ENCODE peak calls at places on chromosomes 4 and X, in six cellular contexts. One of them, this sample, is unnamed.

GRCh38 chrX:44282753-44283152 is 60.7 kb downstream of the EFHC2 start:
- DNase-seq in endothelial cell: no peak
- DNase-seq in cardiac muscle cell: no peak
- DNase-seq in NCI-H748 treated with DMSO at 0.1 percent for 48 hours: no peak
- DNase-seq in T follicular helper cell: no peak
- DNase-seq in Right ventricle myocardium inferior: no peak
- DNase-seq in this sample: no peak

GRCh38 chr4:7539659-7540058 is 104.9 kb upstream of the PSAPL1 start:
- DNase-seq in endothelial cell: no peak
- DNase-seq in cardiac muscle cell: no peak
- DNase-seq in NCI-H748 treated with DMSO at 0.1 percent for 48 hours: no peak
- DNase-seq in T follicular helper cell: peak
- DNase-seq in Right ventricle myocardium inferior: no peak
- DNase-seq in this sample: peak

GRCh38 chr4:84496356-84497219 is 2.5 kb downstream of the NKX6-1 start:
- DNase-seq in endothelial cell: no peak
- DNase-seq in cardiac muscle cell: no peak
- DNase-seq in NCI-H748 treated with DMSO at 0.1 percent for 48 hours: no peak
- DNase-seq in T follicular helper cell: no peak
- DNase-seq in Right ventricle myocardium inferior: peak
- DNase-seq in this sample: peak

GRCh38 chr4:106238819-106239420 is 77.1 kb downstream of the TBCK start:
- DNase-seq in endothelial cell: peak
- DNase-seq in cardiac muscle cell: peak
- DNase-seq in NCI-H748 treated with DMSO at 0.1 percent for 48 hours: peak
- DNase-seq in T follicular helper cell: no peak
- DNase-seq in Right ventricle myocardium inferior: no peak
- DNase-seq in this sample: peak

GRCh38 chrX:129522184-129523059 is 868 bp downstream of the SMARCA1 start:
- DNase-seq in endothelial cell: peak
- DNase-seq in cardiac muscle cell: peak
- DNase-seq in NCI-H748 treated with DMSO at 0.1 percent for 48 hours: peak
- DNase-seq in T follicular helper cell: no peak
- DNase-seq in Right ventricle myocardium inferior: peak
- DNase-seq in this sample: peak

GRCh38 chr4:114318309-114318708 is 280.3 kb upstream of the UGT8 start:
- DNase-seq in endothelial cell: no peak
- DNase-seq in cardiac muscle cell: no peak
- DNase-seq in NCI-H748 treated with DMSO at 0.1 percent for 48 hours: no peak
- DNase-seq in T follicular helper cell: no peak
- DNase-seq in Right ventricle myocardium inferior: no peak
- DNase-seq in this sample: no peak

GRCh38 chrX:125308653-125309052 is 11.0 kb upstream of the TEX13C start:
- DNase-seq in endothelial cell: no peak
- DNase-seq in cardiac muscle cell: no peak
- DNase-seq in NCI-H748 treated with DMSO at 0.1 percent for 48 hours: no peak
- DNase-seq in T follicular helper cell: no peak
- DNase-seq in Right ventricle myocardium inferior: no peak
- DNase-seq in this sample: no peak

GRCh38 chr4:6943012-6943869 is 33.6 kb downstream of the TBC1D14 start:
- DNase-seq in endothelial cell: no peak
- DNase-seq in cardiac muscle cell: no peak
- DNase-seq in NCI-H748 treated with DMSO at 0.1 percent for 48 hours: no peak
- DNase-seq in T follicular helper cell: no peak
- DNase-seq in Right ventricle myocardium inferior: no peak
- DNase-seq in this sample: no peak

GRCh38 chr4:82780398-82781231 is 18.0 kb downstream of the SCD5 start:
- DNase-seq in endothelial cell: no peak
- DNase-seq in cardiac muscle cell: peak
- DNase-seq in NCI-H748 treated with DMSO at 0.1 percent for 48 hours: no peak
- DNase-seq in T follicular helper cell: no peak
- DNase-seq in Right ventricle myocardium inferior: peak
- DNase-seq in this sample: no peak

GRCh38 chr4:183816882-183817509 is 88.1 kb upstream of the STOX2 start:
- DNase-seq in endothelial cell: no peak
- DNase-seq in cardiac muscle cell: no peak
- DNase-seq in NCI-H748 treated with DMSO at 0.1 percent for 48 hours: no peak
- DNase-seq in T follicular helper cell: no peak
- DNase-seq in Right ventricle myocardium inferior: no peak
- DNase-seq in this sample: no peak

GRCh38 chr4:146654976-146655761 is 16.5 kb downstream of the POU4F2 start:
- DNase-seq in endothelial cell: peak
- DNase-seq in cardiac muscle cell: peak
- DNase-seq in NCI-H748 treated with DMSO at 0.1 percent for 48 hours: no peak
- DNase-seq in T follicular helper cell: no peak
- DNase-seq in Right ventricle myocardium inferior: no peak
- DNase-seq in this sample: peak

GRCh38 chrX:39174761-39175417 is 373.6 kb downstream of the MID1IP1 start:
- DNase-seq in endothelial cell: no peak
- DNase-seq in cardiac muscle cell: no peak
- DNase-seq in NCI-H748 treated with DMSO at 0.1 percent for 48 hours: peak
- DNase-seq in T follicular helper cell: peak
- DNase-seq in Right ventricle myocardium inferior: no peak
- DNase-seq in this sample: no peak

GRCh38 chrX:40068048-40068447 is 29.7 kb downstream of the BCOR start:
- DNase-seq in endothelial cell: no peak
- DNase-seq in cardiac muscle cell: no peak
- DNase-seq in NCI-H748 treated with DMSO at 0.1 percent for 48 hours: peak
- DNase-seq in T follicular helper cell: no peak
- DNase-seq in Right ventricle myocardium inferior: no peak
- DNase-seq in this sample: no peak

GRCh38 chrX:133191739-133192039 is 26.5 kb downstream of the TFDP3 start:
- DNase-seq in endothelial cell: no peak
- DNase-seq in cardiac muscle cell: no peak
- DNase-seq in NCI-H748 treated with DMSO at 0.1 percent for 48 hours: no peak
- DNase-seq in T follicular helper cell: no peak
- DNase-seq in Right ventricle myocardium inferior: no peak
- DNase-seq in this sample: no peak

GRCh38 chr4:113561092-113561491 is 200.4 kb downstream of the CAMK2D start:
- DNase-seq in endothelial cell: no peak
- DNase-seq in cardiac muscle cell: no peak
- DNase-seq in NCI-H748 treated with DMSO at 0.1 percent for 48 hours: no peak
- DNase-seq in T follicular helper cell: no peak
- DNase-seq in Right ventricle myocardium inferior: no peak
- DNase-seq in this sample: no peak

GRCh38 chr4:40693946-40694345 is 55.8 kb upstream of the NSUN7 start:
- DNase-seq in endothelial cell: no peak
- DNase-seq in cardiac muscle cell: no peak
- DNase-seq in NCI-H748 treated with DMSO at 0.1 percent for 48 hours: no peak
- DNase-seq in T follicular helper cell: no peak
- DNase-seq in Right ventricle myocardium inferior: no peak
- DNase-seq in this sample: no peak

GRCh38 chr4:164997324-164997723 is 19.9 kb upstream of the TRIM61 start:
- DNase-seq in endothelial cell: no peak
- DNase-seq in cardiac muscle cell: no peak
- DNase-seq in NCI-H748 treated with DMSO at 0.1 percent for 48 hours: peak
- DNase-seq in T follicular helper cell: no peak
- DNase-seq in Right ventricle myocardium inferior: no peak
- DNase-seq in this sample: no peak

GRCh38 chr4:40180356-40180755 is 16.5 kb upstream of the RHOH start:
- DNase-seq in endothelial cell: no peak
- DNase-seq in cardiac muscle cell: no peak
- DNase-seq in NCI-H748 treated with DMSO at 0.1 percent for 48 hours: no peak
- DNase-seq in T follicular helper cell: no peak
- DNase-seq in Right ventricle myocardium inferior: no peak
- DNase-seq in this sample: no peak

GRCh38 chr4:173301518-173302201 is 32.5 kb downstream of the HMGB2 start:
- DNase-seq in endothelial cell: no peak
- DNase-seq in cardiac muscle cell: peak
- DNase-seq in NCI-H748 treated with DMSO at 0.1 percent for 48 hours: peak
- DNase-seq in T follicular helper cell: no peak
- DNase-seq in Right ventricle myocardium inferior: no peak
- DNase-seq in this sample: no peak

GRCh38 chr4:90546114-90546513 is 418.9 kb downstream of the CCSER1 start:
- DNase-seq in endothelial cell: no peak
- DNase-seq in cardiac muscle cell: no peak
- DNase-seq in NCI-H748 treated with DMSO at 0.1 percent for 48 hours: no peak
- DNase-seq in T follicular helper cell: no peak
- DNase-seq in Right ventricle myocardium inferior: no peak
- DNase-seq in this sample: no peak

GRCh38 chr4:139144161-139144859 is 32.7 kb downstream of the ELF2 start:
- DNase-seq in endothelial cell: no peak
- DNase-seq in cardiac muscle cell: peak
- DNase-seq in NCI-H748 treated with DMSO at 0.1 percent for 48 hours: no peak
- DNase-seq in T follicular helper cell: no peak
- DNase-seq in Right ventricle myocardium inferior: peak
- DNase-seq in this sample: peak

GRCh38 chr4:170875868-170876267 is 786.1 kb upstream of the AADAT start:
- DNase-seq in endothelial cell: no peak
- DNase-seq in cardiac muscle cell: peak
- DNase-seq in NCI-H748 treated with DMSO at 0.1 percent for 48 hours: no peak
- DNase-seq in T follicular helper cell: no peak
- DNase-seq in Right ventricle myocardium inferior: no peak
- DNase-seq in this sample: no peak

This sample was measured in nephron progenitor cell.